ENCODE peak calls at places on chromosomes 13 and 19, in six cellular contexts. K, V, Z, J, Q and E are unnamed samples.

GRCh38 chr19:789473-790052 is 7.7 kb upstream of the PTBP1 start:
- DNase-seq in V (no peak), Z (no peak), J (no peak), K (no peak), Q (no peak), E (no peak)

GRCh38 chr13:27419333-27419732 is 5.1 kb upstream of the GTF3A start:
- DNase-seq in V (no peak), J (no peak), Z (no peak), Q (no peak), K (peak), E (no peak)

GRCh38 chr19:38375748-38376147 is 1.4 kb downstream of the PSMD8 start:
- DNase-seq in J (no peak), Q (no peak), Z (no peak), V (peak), K (no peak), E (no peak)

GRCh38 chr19:28934626-28935025 is 278.3 kb downstream of the UQCRFS1 start:
- DNase-seq in J (no peak), K (no peak), Q (no peak), Z (no peak), V (no peak), E (no peak)

GRCh38 chr13:113927661-113928581 is 46.0 kb downstream of the C13orf46 start:
- DNase-seq in J (no peak), Z (no peak), V (peak), K (no peak), Q (no peak), E (no peak)

GRCh38 chr13:113441661-113442060 is 11.6 kb downstream of the ADPRHL1 start:
- DNase-seq in J (no peak), V (no peak), K (no peak), Z (no peak), Q (no peak), E (no peak)

GRCh38 chr13:23509781-23510543 is 60.2 kb upstream of the TNFRSF19 start:
- DNase-seq in Z (no peak), Q (no peak), K (peak), V (peak), J (no peak), E (no peak)

GRCh38 chr19:39170398-39171231 is 26.1 kb upstream of the NCCRP1 start:
- DNase-seq in Z (no peak), K (no peak), J (no peak), Q (no peak), V (no peak), E (no peak)

GRCh38 chr13:66553391-66553790 is 676.7 kb downstream of the PCDH9 start:
- DNase-seq in Z (no peak), J (no peak), V (peak), Q (no peak), K (no peak), E (no peak)

GRCh38 chr13:69654392-69654791 is 453.2 kb upstream of the ATXN8OS start:
- DNase-seq in Q (no peak), Z (no peak), K (no peak), J (no peak), V (no peak), E (no peak)

GRCh38 chr13:49895826-49896225 is 40.3 kb downstream of the SPRYD7 start:
- DNase-seq in J (no peak), Z (no peak), V (no peak), K (no peak), Q (no peak), E (no peak)

GRCh38 chr19:48556163-48556562 is 4.2 kb downstream of the SULT2B1 start:
- DNase-seq in Q (peak), Z (peak), V (peak), J (no peak), K (peak), E (no peak)
- H3K27ac ChIP-seq in Q (peak), Z (no peak), V (no peak), J (no peak), K (peak), E (no peak)

DNA sequence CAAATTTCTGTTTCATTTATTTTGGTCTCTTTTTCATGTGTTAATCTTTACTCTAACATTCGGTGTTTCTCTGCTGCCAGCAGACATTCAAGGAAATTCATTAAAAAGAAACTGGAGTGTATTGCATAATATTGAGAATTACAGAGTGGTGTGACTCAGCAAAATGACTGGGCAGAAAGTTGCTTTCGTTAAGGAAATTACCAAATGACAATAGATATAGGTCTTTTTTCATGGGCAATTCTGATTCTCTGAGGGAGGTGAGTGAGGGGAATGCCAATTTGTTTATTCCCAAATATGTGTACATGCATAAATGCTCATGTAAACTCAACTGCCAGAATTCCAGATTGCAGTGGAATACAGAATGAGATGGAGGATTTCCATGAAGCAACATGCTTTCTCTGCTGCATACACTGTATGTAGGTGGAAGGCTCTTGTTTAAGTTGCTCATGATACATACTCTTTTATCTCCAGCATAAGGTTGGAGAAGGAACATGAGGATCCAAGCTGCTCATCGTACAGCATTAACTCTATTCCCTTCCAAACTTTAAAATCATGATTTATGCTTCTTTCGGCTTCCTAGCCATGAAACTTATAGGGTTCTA is 1730.1 kb downstream of the SLITRK5 start:
- DNase-seq in Z (no peak), K (peak), J (no peak), V (peak), Q (no peak), E (no peak)
- H3K27ac ChIP-seq in Z (peak), K (peak), J (peak), V (peak), Q (peak), E (no peak)

DNA sequence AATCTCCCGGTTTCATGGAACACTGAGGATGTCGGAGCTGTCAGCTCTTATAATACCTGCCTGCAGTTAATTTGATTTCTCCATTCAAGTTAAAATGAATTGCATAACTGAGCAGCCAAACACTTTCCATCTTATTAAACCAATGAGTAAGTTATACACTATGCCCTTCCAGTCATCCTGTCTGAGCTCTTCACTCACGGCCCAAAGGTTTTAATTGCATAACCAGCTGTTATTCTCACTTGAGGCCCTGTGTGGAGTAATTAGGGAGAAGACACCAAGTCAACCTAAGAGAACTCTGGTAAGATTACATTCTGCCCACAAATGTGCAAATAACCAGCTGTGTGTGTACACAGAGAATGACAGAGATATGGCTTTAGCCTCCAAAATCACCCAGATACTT is 303.5 kb downstream of the TBC1D4 start:
- DNase-seq in K (no peak), Z (no peak), Q (no peak), V (no peak), J (no peak), E (no peak)
- H3K27ac ChIP-seq in K (no peak), Z (no peak), Q (peak), V (no peak), J (no peak), E (no peak)

GRCh38 chr13:21006141-21007005 is 55.0 kb downstream of the LATS2 start:
- DNase-seq in V (no peak), Z (no peak), J (no peak), K (no peak), Q (no peak), E (no peak)

GRCh38 chr13:21009036-21009435 is 52.4 kb downstream of the LATS2 start:
- DNase-seq in Q (no peak), K (no peak), J (no peak), V (no peak), Z (no peak), E (no peak)

GRCh38 chr13:21005193-21005592 is 56.2 kb downstream of the LATS2 start:
- DNase-seq in Q (no peak), J (no peak), Z (no peak), V (no peak), K (no peak), E (no peak)

GRCh38 chr13:21010621-21011020 is 50.8 kb downstream of the LATS2 start:
- DNase-seq in Z (no peak), J (no peak), K (peak), V (peak), Q (no peak), E (no peak)

DNA sequence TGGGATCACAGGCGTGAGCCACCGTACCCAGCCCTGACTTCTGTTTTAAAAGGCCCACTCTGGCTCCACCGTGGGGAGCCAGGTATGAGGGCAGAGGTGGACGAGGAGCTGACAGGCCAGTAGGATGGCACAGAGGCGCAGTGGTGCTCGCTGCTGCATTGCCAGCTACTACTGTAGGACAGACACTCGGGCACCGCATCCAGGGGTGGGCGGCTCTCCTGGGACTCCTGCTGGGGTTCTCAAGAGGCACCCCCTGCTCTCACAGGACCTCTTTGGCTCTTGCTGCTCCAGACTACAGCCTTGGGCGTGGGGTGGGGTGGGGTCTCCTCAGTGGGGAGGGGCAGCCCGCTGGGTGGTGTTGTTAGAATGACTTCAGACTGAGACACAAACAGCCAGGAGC is 53.4 kb downstream of the LATS2 start:
- DNase-seq in Z (no peak), J (no peak), K (no peak), V (no peak), Q (no peak), E (no peak)
- H3K27ac ChIP-seq in Z (peak), J (no peak), K (no peak), V (no peak), Q (no peak), E (no peak)

GRCh38 chr13:28636078-28636477 is 22.9 kb upstream of the POMP start:
- DNase-seq in J (no peak), Q (no peak), K (no peak), Z (no peak), V (peak), E (no peak)
- H3K27ac ChIP-seq in J (no peak), Q (no peak), K (no peak), Z (no peak), V (no peak), E (no peak)

DNA sequence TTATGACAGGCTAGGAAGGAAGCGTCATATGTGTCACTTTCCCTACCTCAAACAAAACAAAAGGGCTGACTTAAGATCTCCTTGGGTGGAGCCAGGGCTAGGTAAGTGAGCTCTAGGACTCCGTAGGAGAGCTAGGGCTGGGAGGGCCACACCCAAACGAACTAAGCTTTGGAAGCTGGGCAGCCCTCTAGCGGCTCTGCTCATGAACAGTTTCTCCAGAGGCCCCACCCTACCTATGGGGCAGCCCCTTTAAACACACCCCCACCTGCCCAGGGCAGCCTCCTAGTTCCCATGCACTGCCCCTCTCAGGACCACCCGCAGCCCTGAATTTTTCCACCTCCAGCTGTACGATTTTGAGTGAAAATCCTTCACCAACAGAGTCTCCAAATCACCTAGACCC is 3.5 kb downstream of the PEG3 start:
- DNase-seq in Z (peak), K (peak), J (peak), Q (no peak), V (no peak), E (no peak)
- H3K27ac ChIP-seq in Z (peak), K (no peak), J (peak), Q (no peak), V (no peak), E (peak)

GRCh38 chr19:50724522-50725217 is 1.5 kb downstream of the CLEC11A start:
- DNase-seq in K (peak), Q (peak), J (peak), Z (peak), V (peak), E (peak)
- H3K27ac ChIP-seq in K (peak), Q (peak), J (peak), Z (peak), V (peak), E (peak)

GRCh38 chr13:30415430-30416030 is 6.8 kb upstream of the UBE2L5 start:
- DNase-seq in J (no peak), K (no peak), Z (no peak), V (peak), Q (no peak), E (no peak)
- H3K27ac ChIP-seq in J (no peak), K (no peak), Z (no peak), V (no peak), Q (no peak), E (no peak)

GRCh38 chr19:48598996-48599626 is 7.4 kb upstream of the SPACA4 start:
- DNase-seq in Q (no peak), K (no peak), J (no peak), Z (no peak), V (no peak), E (no peak)

GRCh38 chr19:48595171-48595570 is 11.4 kb upstream of the SPACA4 start:
- DNase-seq in K (no peak), V (no peak), J (no peak), Q (no peak), Z (no peak), E (no peak)

GRCh38 chr19:48595833-48596232 is 10.7 kb upstream of the SPACA4 start:
- DNase-seq in V (no peak), J (no peak), Q (no peak), Z (no peak), K (no peak), E (no peak)

GRCh38 chr19:48596237-48596636 is 10.3 kb upstream of the SPACA4 start:
- DNase-seq in V (no peak), Q (no peak), J (no peak), Z (no peak), K (no peak), E (no peak)

GRCh38 chr19:48596679-48597465 is 9.7 kb upstream of the SPACA4 start:
- DNase-seq in Q (no peak), J (no peak), Z (no peak), K (no peak), V (no peak), E (no peak)
- H3K27ac ChIP-seq in Q (no peak), J (no peak), Z (no peak), K (no peak), V (no peak), E (no peak)

GRCh38 chr19:3518231-3518630 is 12.1 kb downstream of the FZR1 start:
- DNase-seq in J (no peak), Z (no peak), Q (no peak), K (no peak), V (no peak), E (no peak)

GRCh38 chr19:3521104-3521445 is 15.0 kb downstream of the FZR1 start:
- DNase-seq in K (no peak), Z (no peak), V (no peak), Q (no peak), J (no peak), E (no peak)

GRCh38 chr19:3519126-3519525 is 13.0 kb downstream of the FZR1 start:
- DNase-seq in V (no peak), Z (no peak), J (no peak), Q (no peak), K (no peak), E (no peak)

GRCh38 chr19:3518669-3519068 is 12.6 kb downstream of the FZR1 start:
- DNase-seq in K (no peak), Z (no peak), V (no peak), Q (no peak), J (peak), E (no peak)

DNA sequence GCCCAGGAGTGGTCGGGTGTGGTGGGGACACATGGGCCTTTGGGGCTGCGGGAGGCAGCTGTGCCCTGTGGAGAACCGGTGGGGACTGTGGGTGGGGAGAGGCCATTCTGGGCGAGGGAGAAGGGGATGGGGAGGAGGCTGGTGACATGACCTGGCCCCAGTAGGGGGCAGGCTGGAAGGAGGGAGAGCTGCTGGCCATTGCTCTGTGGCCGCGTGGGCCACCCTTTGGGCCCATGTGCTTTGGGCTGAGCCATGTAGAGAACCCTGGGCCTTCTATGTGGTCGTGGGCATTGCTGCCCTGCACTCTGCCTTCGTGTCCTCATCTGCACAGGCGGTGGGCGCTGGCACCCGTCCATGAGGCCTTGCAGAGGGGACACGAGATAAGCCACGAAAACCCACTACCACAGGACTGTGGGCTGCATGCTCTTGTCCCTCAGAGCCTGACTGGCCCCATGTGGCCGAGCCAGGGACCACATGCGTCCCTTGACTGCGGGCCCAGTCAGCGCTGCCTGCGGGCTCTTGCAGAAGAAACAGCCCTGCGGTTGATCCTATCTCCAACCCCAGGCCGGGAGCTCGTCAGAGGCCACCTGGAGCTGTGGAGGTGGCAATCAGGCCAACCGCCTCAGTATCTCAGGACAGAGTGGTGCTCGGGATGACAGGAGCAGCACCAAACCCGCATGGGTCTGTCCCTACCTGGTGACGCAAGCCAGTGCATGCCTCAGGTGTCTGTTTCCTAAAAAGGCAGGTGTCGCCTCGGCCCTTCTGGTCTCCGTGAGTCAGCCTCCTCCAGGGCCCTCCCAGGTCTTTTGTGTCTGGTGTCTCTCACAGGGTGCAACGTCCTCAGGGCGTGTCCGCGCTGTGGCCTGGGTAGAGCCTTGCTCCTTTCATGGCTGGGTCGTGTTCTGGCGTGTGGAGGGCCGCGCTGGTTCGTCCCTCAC is 14.3 kb downstream of the FZR1 start:
- DNase-seq in Z (no peak), J (no peak), V (no peak), Q (no peak), K (no peak), E (no peak)
- H3K27ac ChIP-seq in Z (no peak), J (no peak), V (no peak), Q (no peak), K (no peak), E (no peak)